ENCODE peak calls at places on chromosome 13, in six cellular contexts. X is colonic mucosa; E is CD4-positive, CD25-positive, alpha-beta regulatory T cell; J is left ventricle myocardium inferior; P is endothelial cell of umbilical vein; Q is lower lobe of right lung. N is an unnamed sample.

GRCh38 chr13:95530178-95530577 is 22.3 kb upstream of the CLDN10 start:
- DNase-seq in X (no peak), E (no peak), P (peak), J (no peak), Q (peak), N (no peak)

GRCh38 chr13:59176775-59177174 is 987.0 kb downstream of the DIAPH3 start:
- DNase-seq in Q (no peak), J (no peak), X (no peak), P (no peak), E (no peak), N (peak)

GRCh38 chr13:92136449-92137180 is 738.2 kb downstream of the GPC5 start:
- DNase-seq in J (no peak), Q (no peak), X (no peak), P (no peak), E (no peak), N (no peak)

GRCh38 chr13:110129076-110129475 is 177.9 kb downstream of the COL4A1 start:
- DNase-seq in E (no peak), J (no peak), P (no peak), X (no peak), Q (no peak), N (no peak)

GRCh38 chr13:36872621-36873020 is 47.4 kb downstream of the SMAD9 start:
- DNase-seq in Q (no peak), J (no peak), X (peak), E (no peak), P (no peak), N (no peak)

GRCh38 chr13:107365466-107366215 is 797.7 kb upstream of the ARGLU1 start:
- DNase-seq in P (no peak), J (no peak), X (no peak), E (no peak), Q (no peak), N (no peak)

GRCh38 chr13:29292045-29292444 is 303.4 kb downstream of the SLC7A1 start:
- DNase-seq in J (no peak), Q (no peak), P (no peak), E (no peak), X (no peak), N (no peak)

GRCh38 chr13:51770681-51771417 is 33.1 kb downstream of the DHRS12 start:
- DNase-seq in Q (no peak), P (no peak), E (no peak), J (no peak), X (no peak), N (peak)

GRCh38 chr13:39401091-39401647 is 201.8 kb downstream of the LHFPL6 start:
- DNase-seq in E (peak), X (no peak), Q (no peak), J (no peak), P (no peak), N (no peak)

GRCh38 chr13:67048793-67049150 is 181.4 kb downstream of the PCDH9 start:
- DNase-seq in Q (no peak), X (no peak), P (no peak), E (no peak), J (no peak), N (no peak)

GRCh38 chr13:94352057-94352456 is 127.4 kb downstream of the DCT start:
- DNase-seq in E (no peak), Q (no peak), X (no peak), J (no peak), P (no peak), N (no peak)

GRCh38 chr13:84654654-84655244 is 772.5 kb upstream of the SLITRK1 start:
- DNase-seq in X (no peak), E (no peak), P (no peak), Q (no peak), J (no peak), N (no peak)

DNA sequence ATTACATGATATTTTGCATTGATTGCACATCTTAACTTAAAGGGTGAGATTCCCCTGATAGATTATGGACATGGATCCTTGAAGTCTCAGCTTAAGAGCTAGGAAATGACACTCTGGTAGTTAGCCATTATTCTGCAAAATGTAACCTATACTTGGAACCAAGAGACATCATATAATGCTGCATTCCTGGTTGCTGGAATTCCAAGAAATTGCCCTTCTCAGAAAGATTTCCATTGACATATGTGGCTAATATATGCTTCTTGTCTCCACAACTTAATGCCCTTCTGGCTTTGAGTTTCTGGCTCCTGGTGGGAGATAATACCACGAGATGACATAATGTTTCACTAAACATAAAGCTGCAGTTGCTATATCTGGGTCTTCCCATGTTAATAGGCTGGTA is 204.4 kb upstream of the TRPC4 start:
- DNase-seq in E (no peak), Q (no peak), X (no peak), J (no peak), P (no peak), N (no peak)
- H3K27ac ChIP-seq in E (no peak), Q (no peak), X (no peak), J (no peak), P (no peak), N (no peak)

DNA sequence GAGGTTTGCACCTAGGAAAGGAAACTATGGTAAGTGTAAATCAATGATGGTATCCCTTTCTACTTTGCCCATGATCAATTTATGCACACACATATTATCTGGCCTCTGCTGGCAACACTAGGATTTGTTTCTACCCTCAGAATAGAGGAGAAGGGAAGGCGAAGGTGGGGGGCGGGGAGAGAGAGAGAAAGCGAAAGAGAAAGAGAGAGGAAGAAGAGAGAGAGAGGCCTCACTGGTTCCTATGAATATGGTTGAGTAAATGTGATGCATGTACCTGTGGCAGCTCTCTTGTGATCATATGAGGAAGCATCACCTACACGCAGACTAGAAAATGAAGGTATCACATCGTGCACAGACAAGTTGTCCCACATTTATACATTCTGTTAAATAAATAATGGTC is 882.0 kb upstream of the SLITRK6 start:
- DNase-seq in X (no peak), J (no peak), Q (no peak), P (no peak), E (no peak), N (no peak)
- H3K4me3 ChIP-seq in X (no peak), J (no peak), Q (no peak), P (no peak), E (no peak), N (no peak)

DNA sequence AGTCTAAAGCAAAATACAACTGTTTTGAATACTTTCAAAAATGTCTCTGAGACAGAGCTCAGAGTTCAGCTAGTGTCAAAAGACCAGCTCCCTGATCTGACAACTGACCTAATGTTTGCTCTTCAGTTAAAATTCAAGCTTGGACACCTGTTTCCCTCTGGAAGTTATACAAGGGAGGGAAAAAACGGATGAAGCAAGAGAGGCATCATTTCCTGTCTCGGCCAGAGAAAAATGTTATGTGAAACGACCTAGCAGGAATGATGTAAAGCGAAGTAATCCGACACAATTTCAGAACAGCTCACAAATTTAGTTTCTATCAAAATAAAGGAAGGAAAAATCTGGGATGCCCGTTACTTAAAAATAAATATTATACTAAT is 59.4 kb downstream of the ZAR1L start:
- DNase-seq in Q (no peak), E (no peak), X (no peak), J (no peak), P (peak), N (no peak)
- H3K27ac ChIP-seq in Q (peak), E (no peak), X (peak), J (peak), P (peak), N (no peak)

DNA sequence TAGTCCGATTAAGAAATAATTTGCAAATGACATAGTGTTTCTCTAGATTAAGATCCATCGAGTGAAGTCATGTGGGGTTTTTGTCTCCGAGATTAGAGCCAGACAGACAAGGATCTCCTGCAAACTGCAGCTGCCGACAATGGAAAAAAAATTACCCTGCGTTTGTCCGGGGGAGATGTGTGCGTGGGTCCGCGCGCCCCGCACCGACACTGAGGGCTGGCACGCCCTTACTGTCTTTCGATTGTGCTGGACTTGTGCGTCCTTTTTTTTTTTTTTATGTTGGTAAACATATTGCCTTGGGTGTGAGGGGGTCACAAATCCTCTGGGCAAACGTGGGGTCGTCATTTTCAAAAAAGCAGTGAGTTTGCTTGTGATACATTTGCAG is 11.9 kb upstream of the SOX1 start:
- DNase-seq in P (no peak), J (no peak), X (no peak), E (no peak), Q (no peak), N (no peak)
- H3K4me3 ChIP-seq in P (no peak), J (no peak), X (no peak), E (no peak), Q (no peak), N (no peak)

GRCh38 chr13:48255954-48256353 is 22.9 kb downstream of the ITM2B start:
- DNase-seq in P (no peak), X (no peak), J (no peak), E (no peak), Q (no peak), N (no peak)
- H3K27ac ChIP-seq in P (no peak), X (no peak), J (peak), E (no peak), Q (no peak), N (no peak)

DNA sequence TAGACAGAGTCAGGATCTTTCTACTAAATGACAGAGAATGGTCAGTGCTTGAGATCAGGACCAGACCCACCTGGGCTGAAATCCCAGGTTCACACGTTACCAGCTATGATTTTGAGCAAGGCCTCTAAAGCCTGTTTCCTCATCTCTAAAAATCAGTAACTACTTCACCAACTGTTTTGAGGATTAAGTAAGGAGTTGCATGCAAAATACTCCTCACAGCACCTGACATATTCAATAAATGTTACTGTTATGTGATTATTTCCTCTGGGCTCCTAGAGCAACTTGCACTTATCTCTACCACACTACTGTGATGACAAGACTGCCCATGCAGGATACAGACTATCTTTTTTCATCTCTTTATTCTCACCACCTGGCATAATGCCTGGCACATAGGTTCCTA is 1.9 kb downstream of the KATNAL1 start:
- DNase-seq in J (no peak), Q (no peak), E (no peak), X (no peak), P (no peak), N (no peak)
- H3K4me3 ChIP-seq in J (peak), Q (peak), E (peak), X (no peak), P (no peak), N (no peak)

GRCh38 chr13:21825801-21826200 is 154.9 kb downstream of the FGF9 start:
- DNase-seq in J (no peak), Q (no peak), E (no peak), P (no peak), X (no peak), N (no peak)

GRCh38 chr13:21823949-21824348 is 153.1 kb downstream of the FGF9 start:
- DNase-seq in X (no peak), Q (no peak), J (no peak), E (no peak), P (no peak), N (no peak)

GRCh38 chr13:21825186-21825585 is 154.3 kb downstream of the FGF9 start:
- DNase-seq in X (peak), E (no peak), P (no peak), J (no peak), Q (no peak), N (peak)

GRCh38 chr13:21823416-21823815 is 152.5 kb downstream of the FGF9 start:
- DNase-seq in J (no peak), P (no peak), E (no peak), X (no peak), Q (no peak), N (no peak)

DNA sequence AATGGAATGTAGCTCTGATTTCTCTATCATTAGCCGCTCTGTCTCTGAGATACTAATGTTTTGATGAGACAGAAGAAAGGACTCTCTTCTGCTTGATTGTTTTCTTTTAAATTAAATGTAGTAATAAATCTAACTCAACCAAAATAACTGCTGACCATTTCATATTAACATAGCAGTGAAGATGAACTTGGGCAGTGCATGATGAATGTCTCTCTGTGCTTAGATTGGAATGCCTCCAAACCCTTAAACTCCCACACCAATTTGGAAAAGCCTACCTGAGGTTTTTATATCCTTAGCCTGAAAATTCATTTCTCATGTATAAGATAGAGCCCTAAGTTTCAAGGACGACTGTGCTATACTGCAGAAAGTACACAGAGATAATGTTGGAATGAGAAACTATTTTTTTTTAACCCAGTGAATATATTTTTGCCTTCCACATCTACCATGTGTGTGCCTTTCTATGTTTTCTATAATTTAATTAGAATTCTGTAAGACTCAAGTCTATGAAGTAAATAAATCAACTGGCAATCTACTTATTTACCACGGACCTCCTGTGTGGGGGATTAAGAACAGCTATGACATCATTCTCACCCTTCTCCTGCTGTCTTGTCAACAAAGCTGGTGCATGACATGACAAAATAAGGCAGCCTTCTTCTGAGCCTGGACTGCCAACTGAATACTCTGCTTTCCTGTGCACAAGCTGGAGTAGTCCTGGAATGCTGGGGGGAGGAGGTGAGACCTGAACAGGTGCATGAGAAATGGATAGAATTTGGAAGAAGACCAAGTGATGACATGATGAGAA is 155.5 kb downstream of the FGF9 start:
- DNase-seq in E (no peak), J (no peak), P (no peak), X (no peak), Q (no peak), N (no peak)
- H3K27ac ChIP-seq in E (no peak), J (no peak), P (no peak), X (no peak), Q (no peak), N (no peak)

DNA sequence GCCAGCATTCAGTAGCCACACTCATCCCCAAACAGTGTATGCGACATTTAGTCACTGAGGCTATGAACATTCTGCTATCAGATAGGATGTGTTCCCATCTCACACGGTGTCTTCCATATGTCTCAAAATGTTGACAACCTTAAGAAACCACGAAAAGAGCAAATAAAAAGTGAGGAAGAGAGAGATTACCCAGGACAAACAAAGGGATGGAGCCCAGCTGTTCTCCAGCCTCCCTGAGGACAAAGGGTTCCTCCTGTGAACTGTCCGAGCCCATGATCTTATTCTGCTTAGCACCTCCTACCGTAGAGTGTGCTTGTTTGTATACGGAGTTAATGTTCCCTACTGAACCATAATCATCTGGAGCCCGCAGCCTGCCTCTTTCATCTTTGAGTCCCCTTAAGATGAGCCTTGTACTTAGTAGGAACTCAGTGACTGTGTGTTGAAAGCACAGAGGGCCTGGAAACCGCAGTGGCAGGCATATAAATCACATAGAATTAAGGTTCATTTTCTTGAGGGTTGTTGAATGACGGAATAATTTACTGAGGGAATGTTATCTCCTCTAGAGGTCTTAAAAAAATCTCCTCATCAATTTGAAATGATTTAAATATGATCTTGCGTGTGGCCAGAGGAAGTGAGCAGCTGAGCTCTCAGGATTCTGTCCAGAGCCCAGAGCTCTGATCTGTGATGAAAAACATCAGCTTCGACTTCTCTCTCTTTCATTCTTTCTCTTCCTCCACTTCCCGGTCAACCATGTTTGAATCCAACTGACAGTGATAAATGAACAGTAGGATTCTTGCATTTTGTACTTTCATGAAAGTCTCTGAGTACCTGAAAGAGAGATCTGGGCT is 200.5 kb downstream of the KLF5 start:
- DNase-seq in Q (no peak), P (no peak), E (no peak), X (no peak), J (no peak), N (peak)
- H3K4me3 ChIP-seq in Q (no peak), P (no peak), E (no peak), X (no peak), J (no peak), N (no peak)

GRCh38 chr13:41232715-41233114 is 30.7 kb downstream of the MTRF1 start:
- DNase-seq in J (no peak), Q (no peak), E (no peak), X (no peak), P (no peak), N (no peak)
- H3K27ac ChIP-seq in J (no peak), Q (no peak), E (no peak), X (no peak), P (no peak), N (no peak)

N was measured in small intestine.